ENCODE peak calls at places on chromosome 2, in seven cellular contexts. P is GM06990, S is MM.1S, V is AG04450, U is endothelial cell of umbilical vein, G is SK-N-SH, L is GM23338. Y is an unnamed sample.

GRCh38 chr2:33791625-33792024 is 192.5 kb upstream of the FAM98A start:
- DNase-seq in P (no peak), S (no peak), V (peak; percentile 3), U (no peak), G (no peak), L (no peak), Y (no peak)

GRCh38 chr2:156489750-156490466 is 53.7 kb downstream of the GPD2 start:
- DNase-seq in P (no peak), S (no peak), V (no peak), U (no peak), G (no peak), L (no peak), Y (no peak)

GRCh38 chr2:46508734-46509133 is 29.4 kb downstream of the TMEM247 start:
- DNase-seq in P (no peak), S (no peak), V (no peak), U (no peak), G (no peak), L (no peak), Y (no peak)

GRCh38 chr2:18516112-18516511 is 44.3 kb downstream of the RDH14 start:
- DNase-seq in P (no peak), S (no peak), V (peak; percentile 92), U (no peak), G (no peak), L (peak; percentile 60), Y (no peak)

GRCh38 chr2:159516241-159516758 is 100.0 kb downstream of the BAZ2B start:
- DNase-seq in P (peak; percentile 39), S (peak; percentile 88), V (no peak), U (peak; percentile 77), G (peak; percentile 49), L (peak; percentile 53), Y (peak; percentile 51)

GRCh38 chr2:128298286-128298685 is 20.4 kb downstream of the HS6ST1 start:
- DNase-seq in P (no peak), S (no peak), V (no peak), U (no peak), G (no peak), L (no peak), Y (no peak)

GRCh38 chr2:241882090-241882625 is 12.6 kb downstream of the RTP5 start:
- DNase-seq in P (no peak), S (peak; percentile 54), V (no peak), U (no peak), G (peak; percentile 74), L (peak; percentile 65), Y (peak; percentile 51)

GRCh38 chr2:20013061-20013721 is 723 bp upstream of the MATN3 start:
- DNase-seq in P (no peak), S (no peak), V (no peak), U (no peak), G (no peak), L (peak; percentile 47), Y (no peak)

GRCh38 chr2:88841224-88841929 is 149.9 kb downstream of the RPIA start:
- DNase-seq in P (no peak), S (no peak), V (no peak), U (no peak), G (no peak), L (no peak), Y (peak; percentile 74)

GRCh38 chr2:43114210-43114609 is 112.2 kb downstream of the ZFP36L2 start:
- DNase-seq in P (no peak), S (no peak), V (no peak), U (peak; percentile 96), G (no peak), L (no peak), Y (no peak)

GRCh38 chr2:7497223-7497622 is 580.0 kb downstream of the RNF144A start:
- DNase-seq in P (no peak), S (peak; percentile 37), V (no peak), U (no peak), G (no peak), L (peak; percentile 11), Y (no peak)

GRCh38 chr2:29463181-29463900 is 348.1 kb downstream of the CLIP4 start:
- DNase-seq in P (no peak), S (no peak), V (peak; percentile 61), U (no peak), G (no peak), L (no peak), Y (no peak)

GRCh38 chr2:241490825-241491505 is 17.4 kb downstream of the STK25 start:
- DNase-seq in P (no peak), S (no peak), V (no peak), U (no peak), G (no peak), L (peak; percentile 45), Y (no peak)

GRCh38 chr2:164984428-164984827 is 29.1 kb upstream of the SLC38A11 start:
- DNase-seq in P (no peak), S (no peak), V (no peak), U (no peak), G (no peak), L (no peak), Y (no peak)

GRCh38 chr2:40797115-40797514 is 345.2 kb upstream of the SLC8A1 start:
- DNase-seq in P (no peak), S (no peak), V (no peak), U (peak; percentile 80), G (no peak), L (peak; percentile 39), Y (no peak)

GRCh38 chr2:212892193-212892592 is 259.2 kb downstream of the IKZF2 start:
- DNase-seq in P (no peak), S (no peak), V (peak; percentile 16), U (peak; percentile 60), G (peak; percentile 34), L (peak; percentile 71), Y (no peak)

GRCh38 chr2:125745514-125745913 is 910.4 kb upstream of the GYPC start:
- DNase-seq in P (no peak), S (peak; percentile 34), V (no peak), U (no peak), G (peak; percentile 26), L (peak; percentile 73), Y (no peak)

GRCh38 chr2:17878222-17879136 is at the start of gene KCNS3:
- DNase-seq in P (peak; percentile 28), S (peak; percentile 64), V (no peak), U (peak; percentile 12), G (peak; percentile 90), L (peak; percentile 69), Y (no peak)

GRCh38 chr2:121735520-121736074 is 1.1 kb downstream of the NIFK start:
- DNase-seq in P (no peak), S (peak; percentile 41), V (no peak), U (peak; percentile 34), G (peak; percentile 26), L (no peak), Y (no peak)
- H3K4me3 ChIP-seq in P (peak overlapping the region; percentile 98), S (peak overlapping the region; percentile 96), V (peak overlapping the region; percentile 98), U (peak overlapping the region; percentile 91), G (peak overlapping the region; percentile 99), L (peak overlapping the region; percentile 100), Y (peak overlapping the region; percentile 98)

DNA sequence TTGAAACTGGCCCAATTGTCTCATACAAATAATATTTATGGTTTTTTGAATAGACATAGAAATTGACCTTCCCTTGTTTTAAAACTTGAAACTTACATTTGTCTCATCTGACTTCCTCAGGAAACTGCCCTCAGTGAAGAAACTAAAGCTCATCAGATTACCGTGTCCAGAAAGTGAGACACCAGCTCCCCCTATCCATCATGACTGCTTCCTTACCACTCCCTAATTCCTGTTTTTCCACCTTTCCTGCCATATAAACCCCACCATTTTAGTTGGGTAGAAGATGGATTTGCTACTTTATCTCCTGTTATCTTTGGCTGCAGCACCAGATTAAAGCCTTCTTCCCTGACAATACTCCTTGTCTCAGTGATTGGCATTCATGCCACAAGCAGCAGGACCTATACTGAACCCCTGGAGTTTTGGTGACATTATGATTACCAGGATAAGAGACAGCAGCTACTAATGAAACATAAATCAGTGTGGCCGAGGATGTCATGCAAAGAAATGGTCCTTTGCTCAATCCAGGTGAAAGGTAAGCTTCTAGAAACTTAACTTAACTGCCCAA is 1627.6 kb upstream of the ZEB2 start:
- DNase-seq in P (no peak), S (no peak), V (no peak), U (no peak), G (no peak), L (peak; percentile 8), Y (no peak)
- TF ChIP-seq CTCF in P (no peak), S (no peak), V (no peak), U (no peak), G (peak; percentile 13), L (peak; percentile 55), Y (no peak)

DNA sequence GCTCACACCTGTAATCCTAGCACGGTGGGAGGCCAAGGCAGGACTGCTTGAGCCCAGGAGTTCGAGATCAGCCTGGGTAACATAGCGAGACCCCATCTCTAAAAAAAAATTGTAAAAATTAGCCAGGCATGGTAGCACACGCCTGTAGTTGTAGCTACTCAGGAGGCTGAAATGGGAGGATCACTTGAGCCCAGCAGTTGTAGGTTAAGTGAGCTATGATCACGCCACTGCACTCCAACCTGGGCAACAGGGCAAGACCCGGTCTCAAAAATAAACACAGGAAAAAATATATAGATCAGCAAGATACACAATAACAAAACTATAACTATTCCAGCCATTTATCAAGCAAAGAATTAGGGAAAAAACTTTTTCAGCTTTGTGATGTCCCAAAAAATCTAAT is 3.0 kb downstream of the SF3B1 start:
- DNase-seq in P (no peak), S (no peak), V (no peak), U (no peak), G (no peak), L (no peak), Y (no peak)
- H3K4me3 ChIP-seq in P (peak overlapping the region; percentile 96), S (no peak overlapping the region), V (no peak overlapping the region), U (no peak overlapping the region), G (no peak overlapping the region), L (peak overlapping the region; percentile 83), Y (peak overlapping the region; percentile 67)

GRCh38 chr2:120686511-120687168 is 49.0 kb upstream of the GLI2 start:
- DNase-seq in P (no peak), S (no peak), V (no peak), U (no peak), G (no peak), L (no peak), Y (no peak)
- TF ChIP-seq CTCF in P (peak; percentile 59), S (peak; percentile 65), V (peak; percentile 38), U (peak; percentile 33), G (peak; percentile 55), L (peak; percentile 69), Y (peak; percentile 61)

GRCh38 chr2:27322766-27323591 is at the start of gene MPV17:
- DNase-seq in P (peak; percentile 86), S (peak; percentile 96), V (peak; percentile 78), U (peak; percentile 90), G (peak; percentile 98), L (peak; percentile 98), Y (peak; percentile 79)

GRCh38 chr2:27324720-27325119 is 1.8 kb upstream of the MPV17 start:
- DNase-seq in P (no peak), S (no peak), V (no peak), U (no peak), G (no peak), L (no peak), Y (no peak)

GRCh38 chr2:27322301-27322765 is 564 bp downstream of the MPV17 start:
- DNase-seq in P (no peak), S (no peak), V (no peak), U (no peak), G (peak; percentile 49), L (peak; percentile 26), Y (no peak)

GRCh38 chr2:27323592-27324285 is 842 bp upstream of the MPV17 start:
- DNase-seq in P (no peak), S (peak; percentile 30), V (no peak), U (no peak), G (no peak), L (peak; percentile 37), Y (no peak)

GRCh38 chr2:27320958-27321543 is 1.8 kb downstream of the MPV17 start:
- DNase-seq in P (no peak), S (no peak), V (peak; percentile 96), U (peak; percentile 91), G (peak; percentile 66), L (peak; percentile 78), Y (no peak)
- H3K4me3 ChIP-seq in P (no peak overlapping the region), S (no peak overlapping the region), V (peak overlapping the region; percentile 11), U (no peak overlapping the region), G (peak overlapping the region; percentile 76), L (no peak overlapping the region), Y (no peak overlapping the region)

Y was measured in GM12864.